ENCODE peak calls at places on chromosomes 3 and 15, in ten cellular contexts. O, G, U, V, T, A, D, R, C and X are unnamed samples.

GRCh38 chr3:117751691-117752090 is 1042.1 kb downstream of the TUSC7 start:
- DNase-seq in V (no peak), A (no peak), C (no peak), G (no peak), T (no peak), U (no peak), O (no peak), D (no peak), R (no peak), X (no peak)

GRCh38 chr15:47717036-47717611 is at the start of gene SEMA6D:
- DNase-seq in D (peak; percentile 81), U (peak; percentile 40), R (peak; percentile 80), G (peak; percentile 26), T (peak; percentile 73), V (peak; percentile 44), O (no peak), C (no peak), A (no peak), X (peak; percentile 84)

GRCh38 chr3:154427685-154428291 is 2.2 kb downstream of the GPR149 start:
- DNase-seq in R (no peak), G (no peak), O (no peak), D (no peak), T (no peak), A (no peak), V (no peak), C (no peak), U (no peak), X (peak; percentile 71)

GRCh38 chr3:150408232-150409124 is at the start of gene TSC22D2:
- DNase-seq in T (peak; percentile 95), G (peak; percentile 94), C (peak; percentile 87), R (peak; percentile 93), D (peak; percentile 91), U (peak; percentile 91), V (peak; percentile 93), A (peak; percentile 91), O (peak; percentile 94), X (peak; percentile 98)

GRCh38 chr15:91522609-91523332 is 330.7 kb upstream of the SLCO3A1 start:
- DNase-seq in O (no peak), G (no peak), R (peak; percentile 6), C (no peak), T (peak; percentile 44), D (peak; percentile 11), U (peak; percentile 60), A (no peak), V (no peak), X (no peak)

GRCh38 chr3:53243165-53243564 is 12.7 kb downstream of the TKT start:
- DNase-seq in D (peak; percentile 46), U (no peak), A (no peak), V (no peak), T (no peak), C (no peak), G (no peak), R (no peak), O (no peak), X (no peak)

GRCh38 chr3:119974666-119975065 is 119.6 kb downstream of the GSK3B start:
- DNase-seq in R (no peak), O (no peak), C (no peak), G (no peak), T (no peak), V (no peak), A (no peak), U (no peak), D (no peak), X (no peak)

GRCh38 chr3:14472471-14473351 is 67.4 kb downstream of the GRIP2 start:
- DNase-seq in D (peak; percentile 98), V (no peak), U (peak; percentile 96), G (peak; percentile 6), O (no peak), T (peak; percentile 92), A (no peak), C (peak; percentile 63), R (peak; percentile 87), X (no peak)

GRCh38 chr3:72186485-72186864 is 401.5 kb upstream of the PROK2 start:
- DNase-seq in C (no peak), A (no peak), G (no peak), R (peak; percentile 16), D (no peak), O (no peak), T (peak; percentile 39), V (no peak), U (no peak), X (no peak)